ENCODE peak calls at places on chromosomes 7 and 10, in four cellular contexts. One of them, this sample, is unnamed.

GRCh38 chr10:79904671-79905321 is 44.1 kb downstream of the SFTPD start:
- DNase-seq in spleen: peak; percentile 87
- DNase-seq in mammary epithelial cell: peak; percentile 64
- DNase-seq in heart right ventricle: peak; percentile 80
- DNase-seq in this sample: peak; percentile 52

GRCh38 chr7:91126762-91127161 is 137.5 kb upstream of the FZD1 start:
- DNase-seq in spleen: no peak
- DNase-seq in mammary epithelial cell: no peak
- DNase-seq in heart right ventricle: no peak
- DNase-seq in this sample: no peak

GRCh38 chr7:151248191-151249033 is at the start of gene SMARCD3:
- DNase-seq in heart right ventricle: peak; percentile 81
- DNase-seq in mammary epithelial cell: peak; percentile 16
- DNase-seq in spleen: peak; percentile 85
- DNase-seq in this sample: no peak

GRCh38 chr10:78579586-78579985 is 489.2 kb upstream of the ZMIZ1 start:
- DNase-seq in heart right ventricle: no peak
- DNase-seq in spleen: no peak
- DNase-seq in mammary epithelial cell: no peak
- DNase-seq in this sample: no peak

GRCh38 chr10:120988751-120989150 is 137.6 kb downstream of the WDR11 start:
- DNase-seq in heart right ventricle: no peak
- DNase-seq in spleen: no peak
- DNase-seq in mammary epithelial cell: no peak
- DNase-seq in this sample: no peak

GRCh38 chr7:88215295-88215694 is 4.5 kb downstream of the SRI start:
- DNase-seq in heart right ventricle: no peak
- DNase-seq in spleen: no peak
- DNase-seq in mammary epithelial cell: no peak
- DNase-seq in this sample: no peak

GRCh38 chr7:6442114-6442513 is 5.6 kb downstream of the DAGLB start:
- DNase-seq in heart right ventricle: no peak
- DNase-seq in spleen: no peak
- DNase-seq in mammary epithelial cell: no peak
- DNase-seq in this sample: no peak

GRCh38 chr7:100933735-100934134 is 15.6 kb upstream of the MUC3A start:
- DNase-seq in heart right ventricle: no peak
- DNase-seq in mammary epithelial cell: no peak
- DNase-seq in spleen: peak; percentile 54
- DNase-seq in this sample: no peak

GRCh38 chr7:115009139-115009538 is 87.2 kb downstream of the MDFIC start:
- DNase-seq in heart right ventricle: no peak
- DNase-seq in mammary epithelial cell: no peak
- DNase-seq in spleen: no peak
- DNase-seq in this sample: no peak

GRCh38 chr10:44471410-44471809 is 86.5 kb upstream of the CXCL12 start:
- DNase-seq in spleen: no peak
- DNase-seq in heart right ventricle: no peak
- DNase-seq in mammary epithelial cell: no peak
- DNase-seq in this sample: no peak

GRCh38 chr10:13056461-13057077 is 43.4 kb upstream of the OPTN start:
- DNase-seq in heart right ventricle: no peak
- DNase-seq in spleen: no peak
- DNase-seq in mammary epithelial cell: peak; percentile 8
- DNase-seq in this sample: no peak

GRCh38 chr10:123559066-123559822 is 106.9 kb upstream of the GPR26 start:
- DNase-seq in spleen: peak; percentile 90
- DNase-seq in mammary epithelial cell: peak; percentile 34
- DNase-seq in heart right ventricle: peak; percentile 70
- DNase-seq in this sample: no peak

GRCh38 chr10:25059990-25060389 is 43.6 kb downstream of the THNSL1 start:
- DNase-seq in heart right ventricle: peak; percentile 14
- DNase-seq in spleen: no peak
- DNase-seq in mammary epithelial cell: peak; percentile 91
- DNase-seq in this sample: peak; percentile 97

GRCh38 chr7:15228891-15229290 is 326.3 kb upstream of the DGKB start:
- DNase-seq in heart right ventricle: no peak
- DNase-seq in mammary epithelial cell: no peak
- DNase-seq in spleen: no peak
- DNase-seq in this sample: no peak

GRCh38 chr7:104296900-104297299 is 31.5 kb upstream of the LHFPL3 start:
- DNase-seq in heart right ventricle: no peak
- DNase-seq in spleen: no peak
- DNase-seq in mammary epithelial cell: no peak
- DNase-seq in this sample: no peak

GRCh38 chr10:86105640-86106039 is 261.0 kb downstream of the GRID1 start:
- DNase-seq in mammary epithelial cell: no peak
- DNase-seq in heart right ventricle: no peak
- DNase-seq in spleen: peak; percentile 13
- DNase-seq in this sample: no peak

GRCh38 chr7:91287685-91288084 is 23.5 kb downstream of the FZD1 start:
- DNase-seq in mammary epithelial cell: no peak
- DNase-seq in heart right ventricle: no peak
- DNase-seq in spleen: no peak
- DNase-seq in this sample: no peak

GRCh38 chr10:72340510-72340895 is 14.2 kb downstream of the DNAJB12 start:
- DNase-seq in spleen: peak; percentile 94
- DNase-seq in mammary epithelial cell: no peak
- DNase-seq in heart right ventricle: peak; percentile 72
- DNase-seq in this sample: no peak

GRCh38 chr10:17847586-17848296 is 38.6 kb downstream of the MRC1 start:
- DNase-seq in heart right ventricle: no peak
- DNase-seq in mammary epithelial cell: no peak
- DNase-seq in spleen: no peak
- DNase-seq in this sample: no peak

GRCh38 chr7:151431281-151431767 is 8.6 kb downstream of the CRYGN start:
- DNase-seq in heart right ventricle: no peak
- DNase-seq in spleen: peak; percentile 50
- DNase-seq in mammary epithelial cell: no peak
- DNase-seq in this sample: no peak

GRCh38 chr10:67327626-67328535 is 368.1 kb downstream of the CTNNA3 start:
- DNase-seq in heart right ventricle: no peak
- DNase-seq in mammary epithelial cell: no peak
- DNase-seq in spleen: peak; percentile 47
- DNase-seq in this sample: no peak

GRCh38 chr7:141685285-141686035 is 16.5 kb downstream of the DENND11 start:
- DNase-seq in heart right ventricle: no peak
- DNase-seq in spleen: no peak
- DNase-seq in mammary epithelial cell: no peak
- DNase-seq in this sample: no peak

GRCh38 chr10:69646688-69647060 is 16.6 kb downstream of the FAM241B start:
- DNase-seq in spleen: no peak
- DNase-seq in mammary epithelial cell: no peak
- DNase-seq in heart right ventricle: no peak
- DNase-seq in this sample: no peak

GRCh38 chr10:73653701-73654100 is 2.1 kb downstream of the SYNPO2L start:
- DNase-seq in mammary epithelial cell: no peak
- DNase-seq in spleen: no peak
- DNase-seq in heart right ventricle: no peak
- DNase-seq in this sample: no peak

GRCh38 chr7:157938211-157938610 is 601.4 kb downstream of the DNAJB6 start:
- DNase-seq in spleen: no peak
- DNase-seq in mammary epithelial cell: no peak
- DNase-seq in heart right ventricle: no peak
- DNase-seq in this sample: no peak

GRCh38 chr7:157943561-157943960 is 606.8 kb downstream of the DNAJB6 start:
- DNase-seq in heart right ventricle: no peak
- DNase-seq in mammary epithelial cell: no peak
- DNase-seq in spleen: no peak
- DNase-seq in this sample: no peak

GRCh38 chr7:157937432-157937831 is 600.6 kb downstream of the DNAJB6 start:
- DNase-seq in mammary epithelial cell: no peak
- DNase-seq in heart right ventricle: no peak
- DNase-seq in spleen: no peak
- DNase-seq in this sample: no peak

GRCh38 chr7:157941210-157941609 is 604.4 kb downstream of the DNAJB6 start:
- DNase-seq in spleen: no peak
- DNase-seq in heart right ventricle: no peak
- DNase-seq in mammary epithelial cell: no peak
- DNase-seq in this sample: no peak

DNA sequence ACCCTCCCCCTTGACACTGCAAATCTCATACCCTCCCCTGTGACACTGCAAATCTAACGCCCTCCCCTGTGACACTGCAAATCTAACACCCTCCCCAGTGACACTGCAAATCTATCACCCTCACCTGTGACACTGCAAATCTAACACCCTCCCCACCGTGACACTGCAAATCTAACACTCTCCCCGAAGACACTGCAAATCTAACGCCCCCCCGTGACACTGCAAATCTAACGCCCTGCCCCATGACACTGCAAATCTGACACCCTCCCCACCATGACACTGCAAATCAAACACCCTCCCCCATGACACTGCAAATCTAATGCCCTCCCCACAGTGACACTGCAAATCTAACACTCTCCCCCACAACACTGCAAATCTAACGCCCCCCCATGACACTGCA is 603.7 kb downstream of the DNAJB6 start:
- DNase-seq in heart right ventricle: no peak
- DNase-seq in mammary epithelial cell: no peak
- DNase-seq in spleen: no peak
- DNase-seq in this sample: no peak
- H3K4me1 ChIP-seq in heart right ventricle: no peaks in the 10 kb centered on the region
- H3K4me1 ChIP-seq in mammary epithelial cell: no peaks in the 10 kb centered on the region
- H3K4me1 ChIP-seq in spleen: no peaks in the 10 kb centered on the region
- H3K4me1 ChIP-seq in this sample: no peaks in the 10 kb centered on the region

GRCh38 chr7:34320412-34320811 is 337.6 kb upstream of the NPSR1 start:
- DNase-seq in spleen: no peak
- DNase-seq in mammary epithelial cell: no peak
- DNase-seq in heart right ventricle: no peak
- DNase-seq in this sample: no peak
- TF ChIP-seq CTCF in spleen: no peak
- TF ChIP-seq CTCF in mammary epithelial cell: no peak
- TF ChIP-seq CTCF in heart right ventricle: no peak
- TF ChIP-seq CTCF in this sample: no peak

GRCh38 chr7:12879139-12879538 is 191.7 kb downstream of the ARL4A start:
- DNase-seq in mammary epithelial cell: no peak
- DNase-seq in heart right ventricle: no peak
- DNase-seq in spleen: no peak
- DNase-seq in this sample: no peak
- H3K27me3 ChIP-seq in mammary epithelial cell: no peaks in the 10 kb centered on the region
- H3K27me3 ChIP-seq in heart right ventricle: no peaks in the 10 kb centered on the region
- H3K27me3 ChIP-seq in spleen: no peaks in the 10 kb centered on the region
- H3K27me3 ChIP-seq in this sample: no peaks in the 10 kb centered on the region

GRCh38 chr10:102452672-102453340 is 1.5 kb upstream of the C10orf95 start:
- DNase-seq in mammary epithelial cell: peak; percentile 56
- DNase-seq in heart right ventricle: no peak
- DNase-seq in spleen: no peak
- DNase-seq in this sample: no peak
- H3K4me1 ChIP-seq in mammary epithelial cell: peaks cover 28% of the 10 kb centered on the region
- H3K4me1 ChIP-seq in heart right ventricle: peaks cover 9% of the 10 kb centered on the region
- H3K4me1 ChIP-seq in spleen: peaks cover 11% of the 10 kb centered on the region
- H3K4me1 ChIP-seq in this sample: no peaks in the 10 kb centered on the region

GRCh38 chr7:87059525-87060287 is at the start of gene ELAPOR2:
- DNase-seq in heart right ventricle: peak; percentile 84
- DNase-seq in spleen: peak; percentile 94
- DNase-seq in mammary epithelial cell: peak; percentile 25
- DNase-seq in this sample: no peak
- TF ChIP-seq CTCF in heart right ventricle: peak; percentile 68
- TF ChIP-seq CTCF in spleen: peak; percentile 7
- TF ChIP-seq CTCF in mammary epithelial cell: no peak
- TF ChIP-seq CTCF in this sample: peak; percentile 41

GRCh38 chr10:129956902-129957673 is 7.0 kb downstream of the EBF3 start:
- DNase-seq in mammary epithelial cell: no peak
- DNase-seq in heart right ventricle: no peak
- DNase-seq in spleen: peak; percentile 15
- DNase-seq in this sample: no peak
- H3K27me3 ChIP-seq in mammary epithelial cell: peaks cover 37% of the 10 kb centered on the region
- H3K27me3 ChIP-seq in heart right ventricle: peaks cover 76% of the 10 kb centered on the region
- H3K27me3 ChIP-seq in spleen: peaks cover 68% of the 10 kb centered on the region
- H3K27me3 ChIP-seq in this sample: peaks cover 84% of the 10 kb centered on the region